ENCODE peak calls at places on chromosomes 16 and 17, in eight cellular contexts. One of them, this sample, is unnamed.

GRCh38 chr17:74732042-74732846 is 4.8 kb upstream of the RAB37 start:
- DNase-seq in activated naive CD8-positive, alpha-beta T cell treated with anti-CD3 and anti-CD28 coated beads for 36 hours: no peak
- DNase-seq in adrenal gland: no peak
- DNase-seq in naive thymus-derived CD8-positive, alpha-beta T cell: no peak
- DNase-seq in renal cortical epithelial cell: no peak
- DNase-seq in sciatic nerve: no peak
- DNase-seq in fibroblast of villous mesenchyme: no peak
- DNase-seq in activated gamma-delta T cell treated with Interleukin-2 at 50 U/mL for 16 hours: no peak
- DNase-seq in this sample: no peak

GRCh38 chr17:35256629-35257028 is 13.8 kb downstream of the SLFN5 start:
- DNase-seq in activated naive CD8-positive, alpha-beta T cell treated with anti-CD3 and anti-CD28 coated beads for 36 hours: no peak
- DNase-seq in adrenal gland: no peak
- DNase-seq in naive thymus-derived CD8-positive, alpha-beta T cell: no peak
- DNase-seq in renal cortical epithelial cell: no peak
- DNase-seq in sciatic nerve: no peak
- DNase-seq in fibroblast of villous mesenchyme: no peak
- DNase-seq in activated gamma-delta T cell treated with Interleukin-2 at 50 U/mL for 16 hours: no peak
- DNase-seq in this sample: no peak

GRCh38 chr17:38794221-38794620 is 5.1 kb downstream of the PIP4K2B start:
- DNase-seq in activated naive CD8-positive, alpha-beta T cell treated with anti-CD3 and anti-CD28 coated beads for 36 hours: no peak
- DNase-seq in adrenal gland: no peak
- DNase-seq in naive thymus-derived CD8-positive, alpha-beta T cell: no peak
- DNase-seq in renal cortical epithelial cell: no peak
- DNase-seq in sciatic nerve: no peak
- DNase-seq in fibroblast of villous mesenchyme: no peak
- DNase-seq in activated gamma-delta T cell treated with Interleukin-2 at 50 U/mL for 16 hours: no peak
- DNase-seq in this sample: no peak

GRCh38 chr17:40485851-40486512 is 15.4 kb downstream of the TNS4 start:
- DNase-seq in activated naive CD8-positive, alpha-beta T cell treated with anti-CD3 and anti-CD28 coated beads for 36 hours: no peak
- DNase-seq in adrenal gland: peak; percentile 75
- DNase-seq in naive thymus-derived CD8-positive, alpha-beta T cell: no peak
- DNase-seq in renal cortical epithelial cell: peak; percentile 98
- DNase-seq in sciatic nerve: peak; percentile 75
- DNase-seq in fibroblast of villous mesenchyme: peak; percentile 99
- DNase-seq in activated gamma-delta T cell treated with Interleukin-2 at 50 U/mL for 16 hours: no peak
- DNase-seq in this sample: no peak

GRCh38 chr17:67531291-67531690 is 154.2 kb downstream of the PITPNC1 start:
- DNase-seq in activated naive CD8-positive, alpha-beta T cell treated with anti-CD3 and anti-CD28 coated beads for 36 hours: peak; percentile 11
- DNase-seq in adrenal gland: peak; percentile 80
- DNase-seq in naive thymus-derived CD8-positive, alpha-beta T cell: no peak
- DNase-seq in renal cortical epithelial cell: no peak
- DNase-seq in sciatic nerve: no peak
- DNase-seq in fibroblast of villous mesenchyme: peak; percentile 45
- DNase-seq in activated gamma-delta T cell treated with Interleukin-2 at 50 U/mL for 16 hours: no peak
- DNase-seq in this sample: no peak

GRCh38 chr17:76268015-76268749 is 3.0 kb downstream of the UBALD2 start:
- DNase-seq in activated naive CD8-positive, alpha-beta T cell treated with anti-CD3 and anti-CD28 coated beads for 36 hours: peak; percentile 82
- DNase-seq in adrenal gland: peak; percentile 82
- DNase-seq in naive thymus-derived CD8-positive, alpha-beta T cell: peak; percentile 57
- DNase-seq in renal cortical epithelial cell: peak; percentile 81
- DNase-seq in sciatic nerve: peak; percentile 87
- DNase-seq in fibroblast of villous mesenchyme: peak; percentile 83
- DNase-seq in activated gamma-delta T cell treated with Interleukin-2 at 50 U/mL for 16 hours: peak; percentile 47
- DNase-seq in this sample: peak; percentile 88

GRCh38 chr16:57689772-57690558 is 4.6 kb upstream of the DRC7 start:
- DNase-seq in activated naive CD8-positive, alpha-beta T cell treated with anti-CD3 and anti-CD28 coated beads for 36 hours: peak; percentile 62
- DNase-seq in adrenal gland: no peak
- DNase-seq in naive thymus-derived CD8-positive, alpha-beta T cell: peak; percentile 75
- DNase-seq in renal cortical epithelial cell: peak; percentile 3
- DNase-seq in sciatic nerve: no peak
- DNase-seq in fibroblast of villous mesenchyme: no peak
- DNase-seq in activated gamma-delta T cell treated with Interleukin-2 at 50 U/mL for 16 hours: peak; percentile 48
- DNase-seq in this sample: no peak

GRCh38 chr16:66376114-66376513 is 9.6 kb downstream of the CDH5 start:
- DNase-seq in activated naive CD8-positive, alpha-beta T cell treated with anti-CD3 and anti-CD28 coated beads for 36 hours: no peak
- DNase-seq in adrenal gland: no peak
- DNase-seq in naive thymus-derived CD8-positive, alpha-beta T cell: no peak
- DNase-seq in renal cortical epithelial cell: no peak
- DNase-seq in sciatic nerve: no peak
- DNase-seq in fibroblast of villous mesenchyme: no peak
- DNase-seq in activated gamma-delta T cell treated with Interleukin-2 at 50 U/mL for 16 hours: no peak
- DNase-seq in this sample: no peak

GRCh38 chr16:522320-523096 is 5.0 kb upstream of the CAPN15 start:
- DNase-seq in activated naive CD8-positive, alpha-beta T cell treated with anti-CD3 and anti-CD28 coated beads for 36 hours: no peak
- DNase-seq in adrenal gland: peak; percentile 74
- DNase-seq in naive thymus-derived CD8-positive, alpha-beta T cell: no peak
- DNase-seq in renal cortical epithelial cell: no peak
- DNase-seq in sciatic nerve: no peak
- DNase-seq in fibroblast of villous mesenchyme: no peak
- DNase-seq in activated gamma-delta T cell treated with Interleukin-2 at 50 U/mL for 16 hours: no peak
- DNase-seq in this sample: no peak

GRCh38 chr17:42623732-42624596 is 14.5 kb downstream of the TUBG1 start:
- DNase-seq in activated naive CD8-positive, alpha-beta T cell treated with anti-CD3 and anti-CD28 coated beads for 36 hours: no peak
- DNase-seq in adrenal gland: peak; percentile 80
- DNase-seq in naive thymus-derived CD8-positive, alpha-beta T cell: no peak
- DNase-seq in renal cortical epithelial cell: peak; percentile 60
- DNase-seq in sciatic nerve: no peak
- DNase-seq in fibroblast of villous mesenchyme: no peak
- DNase-seq in activated gamma-delta T cell treated with Interleukin-2 at 50 U/mL for 16 hours: no peak
- DNase-seq in this sample: no peak

GRCh38 chr16:12340151-12340733 is 363.7 kb downstream of the SNX29 start:
- DNase-seq in activated naive CD8-positive, alpha-beta T cell treated with anti-CD3 and anti-CD28 coated beads for 36 hours: no peak
- DNase-seq in adrenal gland: peak; percentile 63
- DNase-seq in naive thymus-derived CD8-positive, alpha-beta T cell: no peak
- DNase-seq in renal cortical epithelial cell: peak; percentile 78
- DNase-seq in sciatic nerve: no peak
- DNase-seq in fibroblast of villous mesenchyme: peak; percentile 51
- DNase-seq in activated gamma-delta T cell treated with Interleukin-2 at 50 U/mL for 16 hours: no peak
- DNase-seq in this sample: no peak

GRCh38 chr17:57619061-57619937 is 125.8 kb downstream of the CCDC182 start:
- DNase-seq in activated naive CD8-positive, alpha-beta T cell treated with anti-CD3 and anti-CD28 coated beads for 36 hours: no peak
- DNase-seq in adrenal gland: peak; percentile 76
- DNase-seq in naive thymus-derived CD8-positive, alpha-beta T cell: no peak
- DNase-seq in renal cortical epithelial cell: no peak
- DNase-seq in sciatic nerve: no peak
- DNase-seq in fibroblast of villous mesenchyme: no peak
- DNase-seq in activated gamma-delta T cell treated with Interleukin-2 at 50 U/mL for 16 hours: no peak
- DNase-seq in this sample: no peak

GRCh38 chr17:40017422-40018080 is 2.3 kb downstream of the CSF3 start:
- DNase-seq in activated naive CD8-positive, alpha-beta T cell treated with anti-CD3 and anti-CD28 coated beads for 36 hours: no peak
- DNase-seq in adrenal gland: no peak
- DNase-seq in naive thymus-derived CD8-positive, alpha-beta T cell: no peak
- DNase-seq in renal cortical epithelial cell: no peak
- DNase-seq in sciatic nerve: no peak
- DNase-seq in fibroblast of villous mesenchyme: no peak
- DNase-seq in activated gamma-delta T cell treated with Interleukin-2 at 50 U/mL for 16 hours: no peak
- DNase-seq in this sample: no peak